ENCODE peak calls at places on chromosomes 11 and 22, in seven cellular contexts. M is uterus, S is putamen, B is stromal cell of bone marrow, T is cardiac muscle cell, X is GM12892, N is brain microvascular endothelial cell. H is an unnamed sample.
A peak's percentile ranks its signal among the peaks of the same experiment; 100 is the strongest.

GRCh38 chr22:43521716-43522115 is 109.9 kb downstream of the MPPED1 start:
- DNase-seq in M (no peak), X (no peak), T (no peak), B (no peak), S (no peak), N (no peak), H (peak; percentile 47)

GRCh38 chr11:115008774-115009173 is 330.4 kb downstream of the NXPE2 start:
- DNase-seq in X (no peak), B (no peak), T (no peak), N (no peak), S (no peak), M (no peak), H (no peak)

GRCh38 chr11:85774256-85775097 is 36.5 kb downstream of the SYTL2 start:
- DNase-seq in M (no peak), T (no peak), N (no peak), X (no peak), S (no peak), B (no peak), H (no peak)

GRCh38 chr11:94755494-94755893 is 12.7 kb upstream of the AMOTL1 start:
- DNase-seq in X (no peak), B (no peak), S (no peak), T (no peak), N (no peak), M (no peak), H (no peak)

GRCh38 chr11:102983491-102983890 is 28.0 kb upstream of the MMP13 start:
- DNase-seq in M (no peak), S (no peak), X (no peak), B (no peak), N (no peak), T (no peak), H (no peak)

GRCh38 chr22:43419371-43420080 is 7.7 kb downstream of the MPPED1 start:
- DNase-seq in N (no peak), X (no peak), M (no peak), T (no peak), B (no peak), S (no peak), H (no peak)

GRCh38 chr11:128598755-128599154 is 11.4 kb upstream of the ETS1 start:
- DNase-seq in X (no peak), M (no peak), T (no peak), B (no peak), S (no peak), N (no peak), H (no peak)

GRCh38 chr11:20421902-20422301 is 34.4 kb downstream of the PRMT3 start:
- DNase-seq in X (no peak), N (no peak), B (no peak), T (no peak), S (no peak), M (no peak), H (no peak)

GRCh38 chr11:47784785-47785381 is 17.7 kb upstream of the FNBP4 start:
- DNase-seq in M (no peak), X (no peak), T (no peak), B (no peak), N (no peak), S (no peak), H (no peak)

GRCh38 chr22:29751139-29751538 is 15.7 kb downstream of the ZMAT5 start:
- DNase-seq in X (no peak), B (no peak), S (no peak), T (no peak), M (no peak), N (no peak), H (no peak)

GRCh38 chr11:116072776-116073175 is 568.6 kb upstream of the CADM1 start:
- DNase-seq in X (no peak), S (no peak), M (no peak), B (no peak), N (no peak), T (no peak), H (no peak)

GRCh38 chr11:87753143-87753542 is 422.1 kb downstream of the RAB38 start:
- DNase-seq in S (no peak), T (no peak), X (no peak), N (no peak), M (no peak), B (no peak), H (no peak)

GRCh38 chr22:44576311-44577260 is 78.6 kb upstream of the RTL6 start:
- DNase-seq in M (no peak), T (no peak), X (no peak), S (no peak), B (no peak), N (no peak), H (no peak)

GRCh38 chr11:68120212-68121066 is 749 bp downstream of the CHKA start:
- DNase-seq in S (no peak), M (peak; percentile 46), T (peak; percentile 80), X (no peak), N (no peak), B (no peak), H (peak; percentile 54)

GRCh38 chr11:74870485-74870884 is 78.4 kb downstream of the XRRA1 start:
- DNase-seq in S (no peak), B (peak; percentile 5), T (no peak), M (no peak), N (peak; percentile 34), X (no peak), H (peak; percentile 81)

GRCh38 chr11:30585892-30586250 is 282 bp downstream of the MPPED2 start:
- DNase-seq in T (peak; percentile 71), N (no peak), M (peak; percentile 44), B (no peak), S (peak; percentile 42), X (no peak), H (peak; percentile 67)

GRCh38 chr11:1259561-1259960 is 36.7 kb downstream of the MUC5B start:
- DNase-seq in S (no peak), N (no peak), B (no peak), T (no peak), M (no peak), X (no peak), H (no peak)

H was measured in T47D.